ENCODE peak calls at places on chromosomes 16 and 17, in four cellular contexts. One of them, this sample, is unnamed.

GRCh38 chr17:79620207-79621038 is 9.6 kb upstream of the RBFOX3 start:
- DNase-seq in OCI-M1: no peak
- DNase-seq in naive thymus-derived CD4-positive, alpha-beta T cell: no peak
- DNase-seq in kidney epithelial cell: no peak
- DNase-seq in this sample: no peak

GRCh38 chr17:67359960-67360817 is 6.2 kb downstream of the PSMD12 start:
- DNase-seq in naive thymus-derived CD4-positive, alpha-beta T cell: peak
- DNase-seq in OCI-M1: peak
- DNase-seq in kidney epithelial cell: no peak
- DNase-seq in this sample: peak

GRCh38 chr17:21029032-21029431 is 13.8 kb downstream of the USP22 start:
- DNase-seq in kidney epithelial cell: no peak
- DNase-seq in naive thymus-derived CD4-positive, alpha-beta T cell: no peak
- DNase-seq in OCI-M1: no peak
- DNase-seq in this sample: no peak

GRCh38 chr17:27233059-27233458 is 60.9 kb upstream of the WSB1 start:
- DNase-seq in OCI-M1: no peak
- DNase-seq in naive thymus-derived CD4-positive, alpha-beta T cell: no peak
- DNase-seq in kidney epithelial cell: no peak
- DNase-seq in this sample: no peak

GRCh38 chr17:43468746-43469544 is 14.8 kb upstream of the DHX8 start:
- DNase-seq in OCI-M1: peak
- DNase-seq in naive thymus-derived CD4-positive, alpha-beta T cell: no peak
- DNase-seq in kidney epithelial cell: peak
- DNase-seq in this sample: no peak

GRCh38 chr17:82103588-82104451 is 5.8 kb upstream of the FASN start:
- DNase-seq in naive thymus-derived CD4-positive, alpha-beta T cell: no peak
- DNase-seq in OCI-M1: no peak
- DNase-seq in kidney epithelial cell: no peak
- DNase-seq in this sample: no peak

GRCh38 chr16:26317885-26318284 is 626.1 kb downstream of the HS3ST4 start:
- DNase-seq in OCI-M1: no peak
- DNase-seq in kidney epithelial cell: no peak
- DNase-seq in naive thymus-derived CD4-positive, alpha-beta T cell: no peak
- DNase-seq in this sample: no peak

GRCh38 chr16:67112591-67113399 is 3.1 kb downstream of the PHAF1 start:
- DNase-seq in naive thymus-derived CD4-positive, alpha-beta T cell: no peak
- DNase-seq in OCI-M1: no peak
- DNase-seq in kidney epithelial cell: no peak
- DNase-seq in this sample: no peak

GRCh38 chr16:63289834-63290460 is 1253.7 kb upstream of the CDH8 start:
- DNase-seq in kidney epithelial cell: no peak
- DNase-seq in naive thymus-derived CD4-positive, alpha-beta T cell: no peak
- DNase-seq in OCI-M1: peak
- DNase-seq in this sample: no peak

GRCh38 chr16:27512061-27512460 is 37.7 kb downstream of the GTF3C1 start:
- DNase-seq in OCI-M1: no peak
- DNase-seq in kidney epithelial cell: no peak
- DNase-seq in naive thymus-derived CD4-positive, alpha-beta T cell: no peak
- DNase-seq in this sample: no peak

GRCh38 chr16:67872631-67873434 is at the start of gene EDC4:
- DNase-seq in OCI-M1: peak
- DNase-seq in kidney epithelial cell: no peak
- DNase-seq in naive thymus-derived CD4-positive, alpha-beta T cell: peak
- DNase-seq in this sample: peak

GRCh38 chr16:54630284-54630967 is 300.2 kb upstream of the IRX5 start:
- DNase-seq in OCI-M1: no peak
- DNase-seq in kidney epithelial cell: no peak
- DNase-seq in naive thymus-derived CD4-positive, alpha-beta T cell: no peak
- DNase-seq in this sample: no peak

GRCh38 chr16:11801481-11802021 is 4.5 kb upstream of the ZC3H7A start:
- DNase-seq in OCI-M1: no peak
- DNase-seq in naive thymus-derived CD4-positive, alpha-beta T cell: no peak
- DNase-seq in kidney epithelial cell: no peak
- DNase-seq in this sample: no peak

GRCh38 chr17:46851029-46851741 is at the start of gene WNT9B:
- DNase-seq in OCI-M1: no peak
- DNase-seq in kidney epithelial cell: no peak
- DNase-seq in naive thymus-derived CD4-positive, alpha-beta T cell: no peak
- DNase-seq in this sample: no peak

GRCh38 chr17:66570353-66571195 is 264.3 kb upstream of the CACNG5 start:
- DNase-seq in kidney epithelial cell: no peak
- DNase-seq in OCI-M1: no peak
- DNase-seq in naive thymus-derived CD4-positive, alpha-beta T cell: no peak
- DNase-seq in this sample: no peak

GRCh38 chr17:45936610-45937009 is 42.3 kb downstream of the MAPT start:
- DNase-seq in OCI-M1: no peak
- DNase-seq in kidney epithelial cell: no peak
- DNase-seq in naive thymus-derived CD4-positive, alpha-beta T cell: no peak
- DNase-seq in this sample: no peak

GRCh38 chr17:75908201-75908600 is 3.5 kb upstream of the MRPL38 start:
- DNase-seq in naive thymus-derived CD4-positive, alpha-beta T cell: no peak
- DNase-seq in kidney epithelial cell: no peak
- DNase-seq in OCI-M1: no peak
- DNase-seq in this sample: no peak

GRCh38 chr16:57091990-57092785 is at the start of gene CPNE2:
- DNase-seq in kidney epithelial cell: no peak
- DNase-seq in OCI-M1: peak
- DNase-seq in naive thymus-derived CD4-positive, alpha-beta T cell: peak
- DNase-seq in this sample: no peak

GRCh38 chr17:79027925-79028491 is 4.0 kb downstream of the C1QTNF1 start:
- DNase-seq in kidney epithelial cell: no peak
- DNase-seq in naive thymus-derived CD4-positive, alpha-beta T cell: no peak
- DNase-seq in OCI-M1: no peak
- DNase-seq in this sample: no peak

GRCh38 chr16:48459167-48459566 is 74.0 kb upstream of the SIAH1 start:
- DNase-seq in naive thymus-derived CD4-positive, alpha-beta T cell: no peak
- DNase-seq in kidney epithelial cell: no peak
- DNase-seq in OCI-M1: no peak
- DNase-seq in this sample: no peak

GRCh38 chr17:5698959-5699358 is 114.7 kb upstream of the NLRP1 start:
- DNase-seq in OCI-M1: no peak
- DNase-seq in kidney epithelial cell: no peak
- DNase-seq in naive thymus-derived CD4-positive, alpha-beta T cell: no peak
- DNase-seq in this sample: no peak

GRCh38 chr16:75319513-75320401 is 68.3 kb upstream of the BCAR1 start:
- DNase-seq in OCI-M1: peak
- DNase-seq in kidney epithelial cell: peak
- DNase-seq in naive thymus-derived CD4-positive, alpha-beta T cell: peak
- DNase-seq in this sample: no peak

GRCh38 chr16:57893559-57894389 is 77.2 kb downstream of the CNGB1 start:
- DNase-seq in OCI-M1: peak
- DNase-seq in naive thymus-derived CD4-positive, alpha-beta T cell: no peak
- DNase-seq in kidney epithelial cell: peak
- DNase-seq in this sample: no peak

GRCh38 chr16:4239020-4239419 is 2.9 kb downstream of the SRL start:
- DNase-seq in naive thymus-derived CD4-positive, alpha-beta T cell: no peak
- DNase-seq in OCI-M1: no peak
- DNase-seq in kidney epithelial cell: no peak
- DNase-seq in this sample: no peak

GRCh38 chr17:65956814-65957213 is 235.1 kb downstream of the CEP112 start:
- DNase-seq in kidney epithelial cell: no peak
- DNase-seq in naive thymus-derived CD4-positive, alpha-beta T cell: no peak
- DNase-seq in OCI-M1: no peak
- DNase-seq in this sample: no peak

GRCh38 chr17:9291912-9292562 is 270.7 kb downstream of the NTN1 start:
- DNase-seq in kidney epithelial cell: no peak
- DNase-seq in naive thymus-derived CD4-positive, alpha-beta T cell: peak
- DNase-seq in OCI-M1: peak
- DNase-seq in this sample: no peak

GRCh38 chr17:79137015-79137770 is 62.6 kb downstream of the ENGASE start:
- DNase-seq in OCI-M1: no peak
- DNase-seq in kidney epithelial cell: no peak
- DNase-seq in naive thymus-derived CD4-positive, alpha-beta T cell: no peak
- DNase-seq in this sample: no peak

GRCh38 chr17:58414596-58414997 is 2.7 kb downstream of the RNF43 start:
- DNase-seq in kidney epithelial cell: no peak
- DNase-seq in naive thymus-derived CD4-positive, alpha-beta T cell: no peak
- DNase-seq in OCI-M1: no peak
- DNase-seq in this sample: no peak

GRCh38 chr17:50501054-50501453 is 7.2 kb upstream of the MYCBPAP start:
- DNase-seq in naive thymus-derived CD4-positive, alpha-beta T cell: no peak
- DNase-seq in kidney epithelial cell: no peak
- DNase-seq in OCI-M1: peak
- DNase-seq in this sample: no peak

GRCh38 chr17:50518265-50519023 is 10.2 kb downstream of the MYCBPAP start:
- DNase-seq in OCI-M1: no peak
- DNase-seq in naive thymus-derived CD4-positive, alpha-beta T cell: no peak
- DNase-seq in kidney epithelial cell: no peak
- DNase-seq in this sample: no peak

This sample was measured in CD8-positive, alpha-beta T cell.